ENCODE peak calls at places on chromosomes 5 and 9, in eight cellular contexts. One of them, this sample, is unnamed. For H4K20me1, the result is how much of the 10 kb centered on the place peaks cover.

GRCh38 chr5:1203311-1203967 is 2.0 kb downstream of the SLC6A19 start:
- DNase-seq in HCT116: no peak
- DNase-seq in hepatocyte: no peak
- DNase-seq in MM.1S: no peak
- DNase-seq in endothelial cell of umbilical vein: no peak
- DNase-seq in neural progenitor cell: no peak
- DNase-seq in HepG2: no peak
- DNase-seq in PC-3: no peak
- DNase-seq in this sample: no peak

GRCh38 chr9:87684627-87685204 is 41.2 kb upstream of the CTSL start:
- DNase-seq in HepG2: peak
- DNase-seq in MM.1S: no peak
- DNase-seq in hepatocyte: peak
- DNase-seq in neural progenitor cell: peak
- DNase-seq in HCT116: peak
- DNase-seq in endothelial cell of umbilical vein: peak
- DNase-seq in PC-3: peak
- DNase-seq in this sample: peak

GRCh38 chr5:40679998-40680681 is 425 bp downstream of the PTGER4 start:
- DNase-seq in endothelial cell of umbilical vein: no peak
- DNase-seq in HepG2: no peak
- DNase-seq in PC-3: peak
- DNase-seq in MM.1S: peak
- DNase-seq in HCT116: no peak
- DNase-seq in neural progenitor cell: peak
- DNase-seq in hepatocyte: no peak
- DNase-seq in this sample: no peak

GRCh38 chr9:911003-911402 is 65.5 kb upstream of the DMRT3 start:
- DNase-seq in PC-3: no peak
- DNase-seq in HepG2: peak
- DNase-seq in HCT116: no peak
- DNase-seq in MM.1S: no peak
- DNase-seq in neural progenitor cell: no peak
- DNase-seq in hepatocyte: no peak
- DNase-seq in endothelial cell of umbilical vein: no peak
- DNase-seq in this sample: no peak

GRCh38 chr9:88007291-88007650 is 32.9 kb upstream of the CDK20 start:
- DNase-seq in HepG2: no peak
- DNase-seq in PC-3: no peak
- DNase-seq in endothelial cell of umbilical vein: no peak
- DNase-seq in MM.1S: peak
- DNase-seq in hepatocyte: no peak
- DNase-seq in neural progenitor cell: no peak
- DNase-seq in HCT116: no peak
- DNase-seq in this sample: no peak

GRCh38 chr9:129619787-129620668 is 873 bp downstream of the C9orf50 start:
- DNase-seq in endothelial cell of umbilical vein: no peak
- DNase-seq in MM.1S: no peak
- DNase-seq in HCT116: no peak
- DNase-seq in hepatocyte: peak
- DNase-seq in HepG2: no peak
- DNase-seq in PC-3: no peak
- DNase-seq in neural progenitor cell: peak
- DNase-seq in this sample: no peak

GRCh38 chr9:115231116-115231515 is 113.2 kb upstream of the TNC start:
- DNase-seq in neural progenitor cell: no peak
- DNase-seq in MM.1S: no peak
- DNase-seq in PC-3: no peak
- DNase-seq in HepG2: no peak
- DNase-seq in HCT116: no peak
- DNase-seq in endothelial cell of umbilical vein: no peak
- DNase-seq in hepatocyte: no peak
- DNase-seq in this sample: no peak

GRCh38 chr5:137561572-137561971 is 62.4 kb upstream of the SPOCK1 start:
- DNase-seq in hepatocyte: no peak
- DNase-seq in MM.1S: no peak
- DNase-seq in PC-3: peak
- DNase-seq in endothelial cell of umbilical vein: peak
- DNase-seq in neural progenitor cell: no peak
- DNase-seq in HepG2: no peak
- DNase-seq in HCT116: no peak
- DNase-seq in this sample: no peak

GRCh38 chr9:79120533-79121315 is 451.0 kb upstream of the TLE4 start:
- DNase-seq in PC-3: no peak
- DNase-seq in HepG2: no peak
- DNase-seq in hepatocyte: peak
- DNase-seq in HCT116: no peak
- DNase-seq in MM.1S: no peak
- DNase-seq in endothelial cell of umbilical vein: no peak
- DNase-seq in neural progenitor cell: no peak
- DNase-seq in this sample: no peak

GRCh38 chr9:116124472-116125040 is 29.0 kb upstream of the PAPPA start:
- DNase-seq in endothelial cell of umbilical vein: no peak
- DNase-seq in HCT116: no peak
- DNase-seq in MM.1S: no peak
- DNase-seq in hepatocyte: no peak
- DNase-seq in HepG2: no peak
- DNase-seq in PC-3: no peak
- DNase-seq in neural progenitor cell: no peak
- DNase-seq in this sample: no peak

GRCh38 chr5:95244479-95244878 is 40.4 kb downstream of the MCTP1 start:
- DNase-seq in HCT116: no peak
- DNase-seq in hepatocyte: no peak
- DNase-seq in PC-3: no peak
- DNase-seq in MM.1S: no peak
- DNase-seq in HepG2: no peak
- DNase-seq in neural progenitor cell: peak
- DNase-seq in endothelial cell of umbilical vein: no peak
- DNase-seq in this sample: no peak

DNA sequence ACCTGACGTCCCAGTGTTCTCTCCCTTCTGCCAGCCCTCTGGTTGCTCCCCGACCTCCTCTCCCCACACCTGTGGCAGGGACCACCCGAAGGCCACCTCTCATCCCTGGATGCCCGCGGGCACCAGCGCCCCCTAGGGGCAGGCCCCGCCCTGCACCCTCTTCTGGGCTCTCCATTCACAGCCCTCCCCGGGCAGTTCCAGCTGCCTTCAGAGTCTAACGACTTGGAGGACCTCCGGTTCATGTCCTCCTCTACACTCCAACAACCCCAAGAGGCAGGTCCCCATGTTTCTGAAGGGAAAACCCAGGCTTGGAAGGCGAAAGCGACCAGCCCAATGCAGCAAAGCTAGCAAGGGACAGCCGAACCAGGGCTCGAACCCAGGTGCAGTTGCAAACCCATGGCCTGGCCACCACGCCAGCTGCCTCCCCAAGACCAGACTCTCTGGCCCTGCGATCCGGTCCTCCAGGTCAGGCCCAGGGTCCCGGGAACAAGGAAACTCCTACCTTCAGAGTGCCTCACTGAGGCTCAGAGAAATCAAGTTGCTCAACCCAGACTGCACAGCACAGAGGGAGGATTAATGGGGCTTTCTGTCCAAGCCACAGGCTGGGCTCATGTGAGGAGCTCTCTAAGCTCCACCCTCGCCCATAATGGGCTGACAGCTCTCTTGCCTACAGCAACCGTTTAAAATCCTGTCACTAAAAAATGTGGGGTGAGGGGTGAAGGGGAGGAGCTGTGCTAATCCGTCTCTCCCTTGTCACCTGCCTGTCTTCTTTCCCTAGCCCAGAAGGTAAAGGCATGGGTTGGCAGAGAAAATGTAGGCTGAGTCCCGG is 89.0 kb downstream of the LMX1B start:
- DNase-seq in endothelial cell of umbilical vein: no peak
- DNase-seq in PC-3: no peak
- DNase-seq in neural progenitor cell: peak
- DNase-seq in HCT116: no peak
- DNase-seq in MM.1S: no peak
- DNase-seq in HepG2: no peak
- DNase-seq in hepatocyte: peak
- DNase-seq in this sample: no peak
- TF ChIP-seq CTCF in endothelial cell of umbilical vein: peak
- TF ChIP-seq CTCF in PC-3: peak
- TF ChIP-seq CTCF in neural progenitor cell: peak
- TF ChIP-seq CTCF in HCT116: no peak
- TF ChIP-seq CTCF in MM.1S: peak
- TF ChIP-seq CTCF in HepG2: peak
- TF ChIP-seq CTCF in hepatocyte: peak
- TF ChIP-seq CTCF in this sample: peak

GRCh38 chr5:10370931-10371330 is 17.4 kb downstream of the MARCHF6 start:
- DNase-seq in MM.1S: no peak
- DNase-seq in PC-3: no peak
- DNase-seq in neural progenitor cell: no peak
- DNase-seq in endothelial cell of umbilical vein: no peak
- DNase-seq in hepatocyte: no peak
- DNase-seq in HepG2: no peak
- DNase-seq in HCT116: no peak
- DNase-seq in this sample: no peak

GRCh38 chr5:10364186-10364689 is 10.7 kb downstream of the MARCHF6 start:
- DNase-seq in HepG2: peak
- DNase-seq in PC-3: peak
- DNase-seq in HCT116: no peak
- DNase-seq in neural progenitor cell: no peak
- DNase-seq in MM.1S: peak
- DNase-seq in endothelial cell of umbilical vein: no peak
- DNase-seq in hepatocyte: no peak
- DNase-seq in this sample: peak

GRCh38 chr5:10366310-10367297 is 13.1 kb downstream of the MARCHF6 start:
- DNase-seq in HepG2: no peak
- DNase-seq in PC-3: peak
- DNase-seq in endothelial cell of umbilical vein: no peak
- DNase-seq in neural progenitor cell: no peak
- DNase-seq in MM.1S: no peak
- DNase-seq in hepatocyte: peak
- DNase-seq in HCT116: no peak
- DNase-seq in this sample: peak

GRCh38 chr5:10365800-10366199 is 12.3 kb downstream of the MARCHF6 start:
- DNase-seq in HepG2: no peak
- DNase-seq in PC-3: no peak
- DNase-seq in hepatocyte: no peak
- DNase-seq in endothelial cell of umbilical vein: no peak
- DNase-seq in neural progenitor cell: no peak
- DNase-seq in MM.1S: no peak
- DNase-seq in HCT116: no peak
- DNase-seq in this sample: no peak

GRCh38 chr5:10367586-10367985 is 14.1 kb downstream of the MARCHF6 start:
- DNase-seq in HCT116: no peak
- DNase-seq in neural progenitor cell: no peak
- DNase-seq in endothelial cell of umbilical vein: no peak
- DNase-seq in MM.1S: no peak
- DNase-seq in PC-3: no peak
- DNase-seq in hepatocyte: no peak
- DNase-seq in HepG2: no peak
- DNase-seq in this sample: no peak
- H4K20me1 ChIP-seq in HCT116: under half
- H4K20me1 ChIP-seq in neural progenitor cell: half or more
- H4K20me1 ChIP-seq in endothelial cell of umbilical vein: under half
- H4K20me1 ChIP-seq in MM.1S: half or more
- H4K20me1 ChIP-seq in PC-3: half or more
- H4K20me1 ChIP-seq in hepatocyte: half or more
- H4K20me1 ChIP-seq in HepG2: half or more
- H4K20me1 ChIP-seq in this sample: half or more

DNA sequence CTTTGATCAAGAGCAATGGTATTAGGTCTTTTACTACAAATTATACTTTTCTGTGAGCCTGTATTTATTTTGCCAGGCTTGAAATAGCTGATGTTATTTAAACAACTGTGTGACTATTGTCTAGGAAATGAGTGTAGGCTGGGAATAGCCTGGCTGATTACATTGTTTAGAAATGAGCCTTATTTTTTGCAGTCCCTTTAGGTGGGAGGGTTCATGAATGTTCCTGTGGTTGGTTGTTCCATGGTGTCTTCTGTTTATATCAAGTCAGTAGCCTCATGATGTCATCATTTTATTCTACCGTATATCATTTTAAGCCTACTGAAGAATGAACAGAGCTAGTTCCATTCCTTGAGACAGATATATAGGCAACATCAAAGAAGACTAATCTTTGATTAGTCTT is 53.0 kb downstream of the MAP1B start:
- DNase-seq in HCT116: no peak
- DNase-seq in PC-3: no peak
- DNase-seq in hepatocyte: no peak
- DNase-seq in neural progenitor cell: no peak
- DNase-seq in endothelial cell of umbilical vein: peak
- DNase-seq in HepG2: no peak
- DNase-seq in MM.1S: no peak
- DNase-seq in this sample: no peak
- H3K4me3 ChIP-seq in HCT116: no peak
- H3K4me3 ChIP-seq in PC-3: no peak
- H3K4me3 ChIP-seq in hepatocyte: no peak
- H3K4me3 ChIP-seq in neural progenitor cell: no peak
- H3K4me3 ChIP-seq in endothelial cell of umbilical vein: no peak
- H3K4me3 ChIP-seq in HepG2: no peak
- H3K4me3 ChIP-seq in MM.1S: no peak
- H3K4me3 ChIP-seq in this sample: no peak

GRCh38 chr5:104187656-104188055 is 625.1 kb upstream of the NUDT12 start:
- DNase-seq in MM.1S: no peak
- DNase-seq in HCT116: no peak
- DNase-seq in hepatocyte: no peak
- DNase-seq in PC-3: no peak
- DNase-seq in neural progenitor cell: no peak
- DNase-seq in HepG2: no peak
- DNase-seq in endothelial cell of umbilical vein: no peak
- DNase-seq in this sample: no peak

GRCh38 chr5:104184264-104184663 is 621.7 kb upstream of the NUDT12 start:
- DNase-seq in HepG2: no peak
- DNase-seq in endothelial cell of umbilical vein: no peak
- DNase-seq in hepatocyte: no peak
- DNase-seq in neural progenitor cell: no peak
- DNase-seq in PC-3: peak
- DNase-seq in HCT116: no peak
- DNase-seq in MM.1S: no peak
- DNase-seq in this sample: no peak

GRCh38 chr5:104189031-104189430 is 626.4 kb upstream of the NUDT12 start:
- DNase-seq in neural progenitor cell: no peak
- DNase-seq in HepG2: no peak
- DNase-seq in MM.1S: no peak
- DNase-seq in hepatocyte: no peak
- DNase-seq in HCT116: no peak
- DNase-seq in endothelial cell of umbilical vein: peak
- DNase-seq in PC-3: peak
- DNase-seq in this sample: no peak

GRCh38 chr5:104186100-104186499 is 623.5 kb upstream of the NUDT12 start:
- DNase-seq in PC-3: no peak
- DNase-seq in neural progenitor cell: peak
- DNase-seq in endothelial cell of umbilical vein: no peak
- DNase-seq in hepatocyte: no peak
- DNase-seq in MM.1S: peak
- DNase-seq in HepG2: no peak
- DNase-seq in HCT116: peak
- DNase-seq in this sample: no peak

DNA sequence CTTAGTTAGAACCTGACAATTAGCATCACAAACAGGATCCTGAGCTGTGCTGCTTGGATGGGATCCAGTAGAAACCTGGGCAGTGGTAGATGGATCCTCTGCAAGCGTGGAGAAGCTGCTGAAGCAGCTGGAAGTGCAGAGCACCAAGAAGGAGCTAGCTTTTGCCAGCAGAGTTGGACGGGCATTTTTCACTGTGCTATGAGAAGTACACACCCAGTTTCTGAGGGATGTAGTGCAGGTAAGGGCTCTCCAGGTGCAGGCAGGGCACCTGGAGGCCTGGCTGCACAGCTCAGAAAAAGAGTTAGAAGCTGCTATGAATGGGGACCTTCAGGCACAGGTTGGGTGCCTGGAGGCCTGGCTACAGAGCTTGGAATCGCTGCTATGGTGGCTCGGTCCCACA is 623.9 kb upstream of the NUDT12 start:
- DNase-seq in MM.1S: no peak
- DNase-seq in HepG2: no peak
- DNase-seq in HCT116: no peak
- DNase-seq in endothelial cell of umbilical vein: no peak
- DNase-seq in hepatocyte: no peak
- DNase-seq in neural progenitor cell: no peak
- DNase-seq in PC-3: no peak
- DNase-seq in this sample: no peak
- TF ChIP-seq CTCF in MM.1S: no peak
- TF ChIP-seq CTCF in HepG2: no peak
- TF ChIP-seq CTCF in HCT116: no peak
- TF ChIP-seq CTCF in endothelial cell of umbilical vein: no peak
- TF ChIP-seq CTCF in hepatocyte: no peak
- TF ChIP-seq CTCF in neural progenitor cell: no peak
- TF ChIP-seq CTCF in PC-3: no peak
- TF ChIP-seq CTCF in this sample: no peak

This sample was measured in PC-9.